ENCODE peak calls at places on chromosome 2, in seven cellular contexts. F is hepatocyte, I is thoracic aorta, G is HCT116, Z is colonic mucosa, M is H9, P is heart left ventricle. X is an unnamed sample. For H3K9me3 and H3K4me1, the result is how much of the 10 kb centered on the place peaks cover.

GRCh38 chr2:29920130-29920577 is 1.2 kb downstream of the ALK start:
- DNase-seq in I (no peak), M (peak), G (no peak), Z (peak), P (peak), F (peak), X (peak)

GRCh38 chr2:173427887-173428683 is 73.4 kb downstream of the CDCA7 start:
- DNase-seq in Z (no peak), I (no peak), P (no peak), F (peak), G (no peak), M (no peak), X (peak)

GRCh38 chr2:27431395-27431794 is 3.0 kb downstream of the NRBP1 start:
- DNase-seq in P (no peak), M (no peak), Z (no peak), F (no peak), G (no peak), I (no peak), X (no peak)

GRCh38 chr2:112694182-112694581 is 26.6 kb upstream of the NT5DC4 start:
- DNase-seq in G (no peak), M (no peak), I (no peak), P (no peak), F (no peak), Z (no peak), X (no peak)

GRCh38 chr2:28394331-28394877 is 1.7 kb downstream of the FOSL2 start:
- DNase-seq in Z (peak), M (no peak), I (no peak), G (no peak), F (peak), P (no peak), X (peak)

GRCh38 chr2:1049691-1050090 is 99.0 kb downstream of the SNTG2 start:
- DNase-seq in Z (no peak), F (no peak), I (no peak), G (no peak), P (no peak), M (no peak), X (no peak)

GRCh38 chr2:241157841-241158545 is 7.7 kb downstream of the PPP1R7 start:
- DNase-seq in I (no peak), Z (no peak), G (no peak), P (no peak), F (no peak), M (no peak), X (peak)

GRCh38 chr2:109238580-109238979 is 109.6 kb downstream of the SH3RF3 start:
- DNase-seq in F (no peak), I (peak), P (peak), G (no peak), M (no peak), Z (peak), X (no peak)

GRCh38 chr2:118322381-118322780 is 234.1 kb downstream of the INSIG2 start:
- DNase-seq in P (no peak), Z (no peak), F (no peak), G (no peak), I (no peak), M (no peak), X (no peak)

GRCh38 chr2:46909771-46910419 is 5.7 kb downstream of the MCFD2 start:
- DNase-seq in Z (peak), I (no peak), P (no peak), F (peak), M (no peak), G (peak), X (no peak)

GRCh38 chr2:168348076-168348475 is 100.7 kb upstream of the STK39 start:
- DNase-seq in G (peak), Z (peak), M (peak), P (no peak), I (no peak), F (peak), X (peak)

GRCh38 chr2:9112079-9112721 is 94.4 kb upstream of the ASAP2 start:
- DNase-seq in P (no peak), F (peak), I (peak), Z (no peak), G (peak), M (no peak), X (peak)

GRCh38 chr2:236022128-236022527 is 146.1 kb downstream of the GBX2 start:
- DNase-seq in P (no peak), M (no peak), Z (no peak), F (no peak), I (no peak), G (no peak), X (no peak)

GRCh38 chr2:8676191-8676914 is 5.5 kb upstream of the ID2 start:
- DNase-seq in Z (peak), F (peak), M (peak), G (no peak), P (peak), I (no peak), X (no peak)

GRCh38 chr2:28199995-28200394 is 192.7 kb upstream of the FOSL2 start:
- DNase-seq in M (no peak), Z (no peak), I (no peak), F (no peak), P (no peak), G (no peak), X (no peak)

GRCh38 chr2:59276033-59276432 is 1034.9 kb upstream of the FANCL start:
- DNase-seq in P (no peak), Z (no peak), G (no peak), F (no peak), M (peak), I (no peak), X (peak)
- TF ChIP-seq CTCF in P (no peak), Z (no peak), G (peak), F (peak), M (peak), I (no peak), X (peak)

DNA sequence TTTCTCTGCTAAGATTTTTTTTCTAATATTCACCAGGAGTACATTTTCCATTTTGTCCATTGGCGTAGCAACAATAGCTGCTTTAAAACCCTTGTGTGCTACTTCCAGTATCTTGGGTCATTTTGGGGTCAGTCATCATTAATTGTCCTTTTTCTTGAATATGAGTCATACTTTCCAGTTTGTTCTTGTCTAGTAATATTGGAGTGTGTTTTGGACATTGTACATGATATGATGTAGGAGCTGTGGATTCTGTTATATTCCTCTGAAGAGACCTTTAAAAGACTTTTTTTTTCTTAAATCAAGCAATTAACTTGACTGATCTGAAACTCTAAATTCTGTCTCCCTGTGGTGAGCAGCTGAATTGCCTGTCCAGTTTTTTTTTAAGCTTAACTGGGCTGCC is 40.8 kb downstream of the AGPS start:
- DNase-seq in G (no peak), Z (no peak), M (no peak), P (no peak), F (no peak), I (no peak), X (no peak)
- H3K9me3 ChIP-seq in G (under half), Z (under half), M (under half), P (half or more), F (under half), I (under half), X (under half)

GRCh38 chr2:45771251-45771650 is 119.8 kb downstream of the PRKCE start:
- DNase-seq in Z (no peak), G (no peak), M (peak), P (peak), I (no peak), F (peak), X (peak)
- H3K4me1 ChIP-seq in Z (under half), G (under half), M (under half), P (half or more), I (under half), F (under half), X (under half)

DNA sequence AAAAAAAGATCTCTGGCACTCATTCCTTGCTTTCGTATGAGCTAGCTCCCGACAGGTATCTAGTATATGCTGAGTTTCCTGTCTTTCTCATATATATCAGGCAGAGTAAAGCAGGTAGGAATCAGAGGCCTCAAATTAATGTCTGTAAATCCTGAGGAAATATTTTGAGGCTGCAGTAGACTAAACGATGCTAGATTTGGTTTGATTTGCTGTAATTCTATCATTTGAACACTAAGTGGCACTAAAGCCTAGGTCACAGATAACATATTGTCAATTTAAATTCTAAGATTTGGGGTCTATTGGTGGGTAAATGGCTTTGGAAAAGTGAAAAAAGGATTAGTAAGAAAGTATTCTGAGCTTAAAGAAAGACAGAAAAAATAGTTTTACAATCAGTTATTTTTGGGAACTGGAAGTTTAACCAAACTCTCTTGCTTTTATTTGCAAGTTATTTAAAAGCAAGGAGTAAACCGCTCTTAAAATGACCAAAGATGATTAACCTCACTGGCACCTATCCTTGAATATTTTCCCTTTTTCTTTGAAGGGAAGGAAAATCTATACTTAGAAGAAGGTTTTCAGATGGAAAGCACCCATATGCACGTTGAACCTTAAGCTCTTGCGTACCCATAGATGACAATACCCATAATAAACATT is 37.6 kb upstream of the SLC4A10 start:
- DNase-seq in I (no peak), F (peak), Z (no peak), M (no peak), G (peak), P (no peak), X (no peak)
- TF ChIP-seq CTCF in I (no peak), F (peak), Z (peak), M (peak), G (peak), P (peak), X (peak)

DNA sequence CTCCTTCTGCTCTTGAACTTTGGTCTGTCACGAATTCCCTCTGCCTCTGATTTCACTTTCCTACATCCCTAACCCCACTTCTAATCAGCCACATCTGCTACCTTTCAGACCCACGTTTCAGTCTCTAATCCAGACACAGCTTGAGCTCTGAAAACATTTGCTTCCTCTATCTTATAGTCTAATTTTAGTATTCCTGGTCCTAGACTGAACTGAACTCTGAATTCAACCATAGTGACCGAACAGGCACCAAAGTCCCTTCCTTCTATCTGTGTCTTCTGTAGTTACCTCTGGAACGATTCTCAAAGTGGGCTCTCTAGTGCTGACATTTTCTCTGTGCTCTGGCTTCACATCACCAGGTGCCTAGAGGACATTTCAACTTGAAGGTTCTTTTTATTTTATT is 156.2 kb downstream of the PDE11A start:
- DNase-seq in P (no peak), F (no peak), G (no peak), M (no peak), Z (no peak), I (no peak), X (no peak)
- H3K9me3 ChIP-seq in P (under half), F (under half), G (under half), M (under half), Z (under half), I (under half), X (under half)

DNA sequence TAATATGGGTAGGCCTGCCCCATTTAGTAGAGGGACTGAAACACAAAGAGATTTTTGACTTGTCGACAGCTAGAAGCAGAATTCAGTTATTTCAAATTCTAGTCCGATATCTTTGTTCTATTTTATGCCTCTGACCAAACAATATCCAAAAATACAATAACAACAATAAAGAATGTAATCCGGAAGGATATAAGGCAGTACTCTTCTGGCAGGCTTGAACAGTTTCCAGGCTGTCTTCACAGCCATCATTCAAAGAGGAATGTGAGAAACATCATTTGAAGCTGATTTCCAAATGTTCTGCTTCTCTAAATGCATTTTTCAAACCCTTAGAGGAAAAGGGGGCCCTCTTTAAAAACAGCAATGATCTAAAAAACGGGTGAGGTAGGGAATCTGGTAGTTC is 36.7 kb upstream of the SPTBN1 start:
- DNase-seq in G (no peak), M (no peak), F (no peak), I (no peak), P (no peak), Z (no peak), X (no peak)
- H3K4me1 ChIP-seq in G (under half), M (under half), F (under half), I (under half), P (half or more), Z (under half), X (under half)

GRCh38 chr2:199955007-199955338 is 318 bp downstream of the TYW5 start:
- DNase-seq in G (no peak), F (no peak), Z (no peak), P (no peak), I (no peak), M (no peak), X (no peak)

GRCh38 chr2:199946836-199947235 is 8.5 kb downstream of the TYW5 start:
- DNase-seq in P (no peak), G (no peak), M (no peak), F (no peak), I (no peak), Z (no peak), X (no peak)

GRCh38 chr2:199946196-199946595 is 9.1 kb downstream of the TYW5 start:
- DNase-seq in I (no peak), F (no peak), Z (no peak), P (no peak), G (no peak), M (no peak), X (no peak)

GRCh38 chr2:199951023-199951422 is 4.3 kb downstream of the TYW5 start:
- DNase-seq in F (no peak), P (no peak), I (no peak), M (no peak), Z (no peak), G (no peak), X (no peak)

GRCh38 chr2:199950396-199950795 is 4.9 kb downstream of the TYW5 start:
- DNase-seq in I (no peak), M (no peak), P (no peak), Z (no peak), G (no peak), F (no peak), X (no peak)
- TF ChIP-seq CTCF in I (no peak), M (no peak), P (no peak), Z (no peak), G (no peak), F (no peak), X (no peak)

DNA sequence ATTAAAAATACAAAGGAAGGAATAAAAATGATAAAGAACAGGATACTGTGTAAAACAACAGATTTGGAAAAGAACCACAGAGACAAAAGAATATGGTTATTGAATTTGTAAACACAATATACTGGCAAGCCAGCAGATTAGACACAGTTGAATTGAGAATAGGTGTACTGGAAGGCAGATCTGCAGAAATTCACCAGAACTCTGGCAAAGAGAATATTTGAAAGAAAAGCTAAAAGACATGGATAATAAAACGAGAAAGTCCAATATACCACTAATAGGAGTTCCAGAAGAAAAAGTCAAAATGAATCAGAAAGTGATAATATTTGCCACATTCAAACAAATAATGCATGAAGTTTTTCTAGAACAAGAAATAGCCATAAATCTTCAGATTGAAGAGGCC is 11.9 kb upstream of the NEURL3 start:
- DNase-seq in P (no peak), G (no peak), I (no peak), F (no peak), M (no peak), Z (no peak), X (no peak)
- H3K9me3 ChIP-seq in P (under half), G (under half), I (under half), F (under half), M (under half), Z (under half), X (under half)